ENCODE peak calls at places on chromosomes 6 and 20, in four cellular contexts. One of them, this sample, is unnamed. For H3K4me1, the result is how much of the 10 kb centered on the place peaks cover.

GRCh38 chr6:105985816-105986632 is 100.1 kb upstream of the PRDM1 start:
- DNase-seq in left ventricle myocardium inferior: no peak
- DNase-seq in pancreas: peak
- DNase-seq in SK-N-SH: peak
- DNase-seq in this sample: no peak

GRCh38 chr6:105954148-105954547 is 132.0 kb upstream of the PRDM1 start:
- DNase-seq in pancreas: no peak
- DNase-seq in left ventricle myocardium inferior: no peak
- DNase-seq in SK-N-SH: no peak
- DNase-seq in this sample: no peak

GRCh38 chr20:51366155-51366886 is 176.2 kb downstream of the NFATC2 start:
- DNase-seq in pancreas: no peak
- DNase-seq in left ventricle myocardium inferior: peak
- DNase-seq in SK-N-SH: no peak
- DNase-seq in this sample: peak

GRCh38 chr6:44001318-44001868 is 125.9 kb downstream of the MRPL14 start:
- DNase-seq in pancreas: no peak
- DNase-seq in SK-N-SH: peak
- DNase-seq in left ventricle myocardium inferior: no peak
- DNase-seq in this sample: no peak

GRCh38 chr6:46002264-46002663 is 13.4 kb downstream of the CLIC5 start:
- DNase-seq in SK-N-SH: no peak
- DNase-seq in pancreas: no peak
- DNase-seq in left ventricle myocardium inferior: no peak
- DNase-seq in this sample: no peak

GRCh38 chr20:50331469-50332251 is 141.0 kb downstream of the CEBPB start:
- DNase-seq in SK-N-SH: no peak
- DNase-seq in pancreas: no peak
- DNase-seq in left ventricle myocardium inferior: no peak
- DNase-seq in this sample: peak

GRCh38 chr20:57211949-57212889 is 54.2 kb downstream of the BMP7 start:
- DNase-seq in SK-N-SH: no peak
- DNase-seq in left ventricle myocardium inferior: peak
- DNase-seq in pancreas: peak
- DNase-seq in this sample: peak

GRCh38 chr6:50655848-50656453 is 57.4 kb upstream of the TFAP2D start:
- DNase-seq in left ventricle myocardium inferior: no peak
- DNase-seq in pancreas: no peak
- DNase-seq in SK-N-SH: peak
- DNase-seq in this sample: no peak

GRCh38 chr6:102853249-102853955 is 1459.9 kb downstream of the GRIK2 start:
- DNase-seq in pancreas: no peak
- DNase-seq in SK-N-SH: peak
- DNase-seq in left ventricle myocardium inferior: no peak
- DNase-seq in this sample: no peak

GRCh38 chr6:79391511-79391910 is 145.7 kb downstream of the LCA5 start:
- DNase-seq in SK-N-SH: no peak
- DNase-seq in pancreas: no peak
- DNase-seq in left ventricle myocardium inferior: no peak
- DNase-seq in this sample: no peak

GRCh38 chr6:25746968-25747367 is 7.6 kb upstream of the SLC17A4 start:
- DNase-seq in left ventricle myocardium inferior: no peak
- DNase-seq in SK-N-SH: no peak
- DNase-seq in pancreas: no peak
- DNase-seq in this sample: no peak
- TF ChIP-seq CTCF in left ventricle myocardium inferior: no peak
- TF ChIP-seq CTCF in SK-N-SH: no peak
- TF ChIP-seq CTCF in pancreas: no peak
- TF ChIP-seq CTCF in this sample: no peak

GRCh38 chr20:41049451-41049850 is 20.8 kb downstream of the TOP1 start:
- DNase-seq in pancreas: no peak
- DNase-seq in SK-N-SH: no peak
- DNase-seq in left ventricle myocardium inferior: no peak
- DNase-seq in this sample: no peak
- H3K4me1 ChIP-seq in pancreas: half or more
- H3K4me1 ChIP-seq in SK-N-SH: half or more
- H3K4me1 ChIP-seq in left ventricle myocardium inferior: half or more
- H3K4me1 ChIP-seq in this sample: under half

DNA sequence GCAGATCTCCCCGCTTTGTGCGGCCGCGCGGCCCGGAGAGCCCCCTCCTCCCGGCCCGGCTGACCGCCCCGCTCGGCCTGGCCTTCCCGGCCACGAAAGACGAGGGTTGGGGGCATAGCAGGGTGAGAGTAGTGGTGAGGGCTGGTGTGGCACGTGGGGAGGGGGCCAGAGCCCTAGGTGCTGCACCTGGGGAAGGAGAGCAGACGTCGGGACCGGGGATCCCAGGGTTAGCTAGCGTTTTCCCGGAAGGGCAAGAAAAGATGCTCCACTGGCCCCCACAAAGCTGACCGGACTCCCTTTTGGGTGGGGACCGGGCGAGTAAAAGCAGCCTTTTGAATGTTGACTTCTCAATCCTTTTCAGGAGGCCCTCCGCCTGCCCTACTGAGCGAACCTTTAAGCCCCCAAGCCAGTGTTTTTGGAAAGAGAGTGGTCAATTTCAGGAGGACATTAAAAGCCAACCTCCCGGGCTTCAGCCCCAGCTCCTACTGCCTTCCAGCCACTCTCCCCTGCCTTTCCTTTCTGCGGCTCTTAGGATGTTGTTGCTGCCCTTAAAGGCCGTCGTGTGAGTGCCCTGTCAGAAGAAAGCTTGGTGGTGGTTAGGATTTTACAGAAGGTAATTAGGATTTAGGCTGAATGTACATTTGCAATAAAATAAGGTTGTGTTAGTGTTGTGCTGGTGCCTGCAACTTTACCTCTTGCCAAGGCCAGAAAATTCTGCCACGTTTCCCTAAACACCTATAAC is 652 bp upstream of the BACH2 start:
- DNase-seq in pancreas: peak
- DNase-seq in SK-N-SH: peak
- DNase-seq in left ventricle myocardium inferior: no peak
- DNase-seq in this sample: no peak
- TF ChIP-seq CTCF in pancreas: no peak
- TF ChIP-seq CTCF in SK-N-SH: no peak
- TF ChIP-seq CTCF in left ventricle myocardium inferior: no peak
- TF ChIP-seq CTCF in this sample: no peak

GRCh38 chr6:14047151-14047740 is 70.3 kb upstream of the CD83 start:
- DNase-seq in pancreas: no peak
- DNase-seq in SK-N-SH: no peak
- DNase-seq in left ventricle myocardium inferior: no peak
- DNase-seq in this sample: no peak
- H3K4me1 ChIP-seq in pancreas: under half
- H3K4me1 ChIP-seq in SK-N-SH: under half
- H3K4me1 ChIP-seq in left ventricle myocardium inferior: under half
- H3K4me1 ChIP-seq in this sample: under half

GRCh38 chr6:153059757-153060156 is 57.2 kb upstream of the MTRF1L start:
- DNase-seq in left ventricle myocardium inferior: no peak
- DNase-seq in SK-N-SH: no peak
- DNase-seq in pancreas: no peak
- DNase-seq in this sample: no peak
- TF ChIP-seq CTCF in left ventricle myocardium inferior: no peak
- TF ChIP-seq CTCF in SK-N-SH: no peak
- TF ChIP-seq CTCF in pancreas: no peak
- TF ChIP-seq CTCF in this sample: no peak

DNA sequence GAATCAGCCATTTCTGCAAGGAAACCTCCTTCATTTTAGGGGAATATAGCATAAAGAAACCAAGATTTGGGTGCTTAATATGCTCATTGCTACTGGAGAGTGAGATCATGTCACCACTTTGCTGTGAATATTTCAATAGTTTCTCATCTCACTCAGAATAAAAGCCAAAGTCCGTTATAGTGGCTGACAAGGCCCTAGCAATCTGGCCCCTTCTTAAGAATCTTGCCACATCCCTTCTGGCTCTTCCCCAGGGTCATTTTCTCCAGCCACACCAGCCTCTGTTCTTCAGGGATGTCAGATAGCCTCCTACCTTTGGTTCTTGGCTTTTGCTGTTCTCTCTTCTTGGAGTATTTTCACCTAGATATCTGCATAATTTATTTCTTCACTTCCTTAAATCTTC is 24.8 kb upstream of the MLIP start:
- DNase-seq in SK-N-SH: no peak
- DNase-seq in pancreas: no peak
- DNase-seq in left ventricle myocardium inferior: no peak
- DNase-seq in this sample: no peak
- H3K4me1 ChIP-seq in SK-N-SH: under half
- H3K4me1 ChIP-seq in pancreas: under half
- H3K4me1 ChIP-seq in left ventricle myocardium inferior: half or more
- H3K4me1 ChIP-seq in this sample: under half

GRCh38 chr20:47349365-47350180 is 6.9 kb downstream of the ZMYND8 start:
- DNase-seq in pancreas: no peak
- DNase-seq in left ventricle myocardium inferior: no peak
- DNase-seq in SK-N-SH: no peak
- DNase-seq in this sample: no peak

GRCh38 chr20:47350181-47350550 is 6.3 kb downstream of the ZMYND8 start:
- DNase-seq in SK-N-SH: no peak
- DNase-seq in pancreas: no peak
- DNase-seq in left ventricle myocardium inferior: no peak
- DNase-seq in this sample: no peak

GRCh38 chr20:47351643-47352331 is 4.7 kb downstream of the ZMYND8 start:
- DNase-seq in left ventricle myocardium inferior: no peak
- DNase-seq in SK-N-SH: peak
- DNase-seq in pancreas: no peak
- DNase-seq in this sample: peak

GRCh38 chr20:47352332-47353223 is 3.9 kb downstream of the ZMYND8 start:
- DNase-seq in pancreas: peak
- DNase-seq in SK-N-SH: peak
- DNase-seq in left ventricle myocardium inferior: peak
- DNase-seq in this sample: peak

DNA sequence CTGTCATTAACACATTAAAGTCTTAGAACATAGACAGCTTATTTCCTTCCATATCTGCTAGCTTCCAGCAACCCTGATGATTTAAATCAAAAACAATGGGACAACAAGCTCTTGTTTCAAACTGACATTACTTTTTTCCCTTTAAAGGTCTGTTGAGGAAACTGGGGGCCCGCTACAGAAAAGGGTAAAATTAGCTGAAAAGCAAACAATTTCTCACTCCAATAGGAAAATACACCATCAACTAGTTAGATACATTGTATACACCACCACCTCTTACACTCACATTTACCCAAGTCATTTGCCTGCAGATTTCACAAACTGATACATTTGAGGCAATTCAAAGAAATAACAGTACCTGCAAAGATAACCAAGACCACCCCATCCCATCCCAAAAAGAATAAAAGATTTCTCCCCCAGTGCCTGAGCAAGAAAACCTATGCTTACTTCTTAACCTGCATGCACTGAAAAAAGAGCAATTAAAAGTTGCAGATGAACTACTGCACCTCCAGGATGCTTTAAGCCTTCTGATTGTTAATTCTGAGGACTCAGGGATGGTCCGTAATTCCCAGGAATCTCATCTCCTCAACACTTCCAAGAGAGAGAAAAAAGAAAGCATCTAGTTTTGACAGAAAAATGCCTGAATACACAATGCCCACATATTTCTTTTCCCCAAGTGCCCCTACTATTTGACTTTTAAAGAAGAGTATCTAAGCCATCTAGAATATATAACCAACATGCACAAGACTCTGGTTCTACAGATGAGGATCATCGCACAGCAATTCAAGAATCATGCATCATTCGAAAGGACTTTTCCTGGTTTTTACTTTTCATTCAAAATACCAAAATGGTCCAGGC is 5.6 kb downstream of the ZMYND8 start:
- DNase-seq in pancreas: no peak
- DNase-seq in left ventricle myocardium inferior: no peak
- DNase-seq in SK-N-SH: no peak
- DNase-seq in this sample: no peak
- TF ChIP-seq CTCF in pancreas: no peak
- TF ChIP-seq CTCF in left ventricle myocardium inferior: no peak
- TF ChIP-seq CTCF in SK-N-SH: no peak
- TF ChIP-seq CTCF in this sample: no peak

GRCh38 chr6:56837322-56837894 is 117.5 kb upstream of the BEND6 start:
- DNase-seq in left ventricle myocardium inferior: no peak
- DNase-seq in pancreas: no peak
- DNase-seq in SK-N-SH: no peak
- DNase-seq in this sample: no peak
- H3K4me1 ChIP-seq in left ventricle myocardium inferior: half or more
- H3K4me1 ChIP-seq in pancreas: under half
- H3K4me1 ChIP-seq in SK-N-SH: under half
- H3K4me1 ChIP-seq in this sample: under half

DNA sequence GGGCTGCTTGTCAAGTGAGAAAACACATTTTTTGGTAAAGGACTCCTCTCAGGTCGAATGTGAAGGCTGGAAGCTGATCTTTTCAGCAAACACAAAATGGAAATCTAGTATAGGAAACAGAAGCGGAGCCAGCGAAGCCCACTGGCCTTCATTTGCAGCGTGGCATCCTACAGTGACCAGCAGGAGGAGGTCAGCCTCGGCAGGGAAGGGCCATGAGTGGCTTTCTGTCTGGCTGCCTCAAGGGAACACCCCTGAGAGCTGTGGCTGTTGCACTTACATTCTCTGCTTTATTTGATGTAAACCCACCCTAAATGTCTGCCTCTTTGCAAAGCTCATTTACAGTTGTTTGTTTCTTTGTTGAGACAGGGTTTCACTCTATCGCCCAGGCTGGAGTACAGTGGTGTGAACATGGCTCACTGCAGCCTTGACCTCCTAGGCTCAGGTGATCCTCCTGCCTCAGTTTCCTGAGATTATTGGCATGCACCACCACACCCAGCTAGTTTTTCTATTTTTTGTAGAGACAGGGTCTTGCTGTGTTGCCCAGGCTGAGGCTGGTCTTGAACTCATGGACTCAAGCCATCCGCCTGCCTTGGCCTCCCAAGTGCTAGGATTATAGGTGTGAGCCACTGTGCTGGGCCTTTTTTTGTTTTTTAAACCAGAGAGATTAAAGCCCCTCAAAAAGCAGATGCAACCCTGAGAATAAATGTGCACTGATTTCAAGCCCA is 322.0 kb upstream of the SOX4 start:
- DNase-seq in SK-N-SH: no peak
- DNase-seq in left ventricle myocardium inferior: no peak
- DNase-seq in pancreas: no peak
- DNase-seq in this sample: no peak
- TF ChIP-seq CTCF in SK-N-SH: no peak
- TF ChIP-seq CTCF in left ventricle myocardium inferior: no peak
- TF ChIP-seq CTCF in pancreas: no peak
- TF ChIP-seq CTCF in this sample: no peak

GRCh38 chr6:52132326-52132725 is 44.9 kb upstream of the PKHD1 start:
- DNase-seq in pancreas: no peak
- DNase-seq in SK-N-SH: no peak
- DNase-seq in left ventricle myocardium inferior: no peak
- DNase-seq in this sample: no peak
- H3K4me1 ChIP-seq in pancreas: under half
- H3K4me1 ChIP-seq in SK-N-SH: under half
- H3K4me1 ChIP-seq in left ventricle myocardium inferior: under half
- H3K4me1 ChIP-seq in this sample: under half

This sample was measured in mammary epithelial cell.